ENCODE peak calls at places on chromosome 14, in four cellular contexts. R, A, C and H are unnamed samples.

GRCh38 chr14:25050494-25051170 is 685 bp upstream of the STXBP6 start:
- DNase-seq in C (no peak), A (peak), R (no peak), H (no peak)

GRCh38 chr14:78606111-78606510 is 435.9 kb downstream of the NRXN3 start:
- DNase-seq in R (no peak), C (no peak), A (no peak), H (no peak)

GRCh38 chr14:35351497-35351896 is 53.1 kb downstream of the NFKBIA start:
- DNase-seq in A (no peak), R (no peak), C (no peak), H (no peak)

GRCh38 chr14:90619911-90620310 is 196.3 kb downstream of the TTC7B start:
- DNase-seq in A (no peak), R (no peak), C (no peak), H (no peak)

GRCh38 chr14:94051115-94051514 is 25.0 kb downstream of the OTUB2 start:
- DNase-seq in R (no peak), C (no peak), A (peak), H (no peak)

GRCh38 chr14:68683326-68683725 is 109.5 kb downstream of the ZFP36L1 start:
- DNase-seq in C (no peak), R (no peak), A (no peak), H (no peak)

GRCh38 chr14:93926209-93926872 is 803 bp upstream of the FAM181A start:
- DNase-seq in C (no peak), R (peak), A (no peak), H (no peak)

GRCh38 chr14:69716483-69717187 is 50.3 kb upstream of the SRSF5 start:
- DNase-seq in A (no peak), C (no peak), R (no peak), H (no peak)

GRCh38 chr14:38944691-38945090 is 158.3 kb downstream of the SEC23A start:
- DNase-seq in C (no peak), A (no peak), R (no peak), H (no peak)

GRCh38 chr14:101573289-101573688 is 12.0 kb downstream of the DIO3 start:
- DNase-seq in R (no peak), A (no peak), C (no peak), H (no peak)

GRCh38 chr14:104337381-104337780 is 199.0 kb downstream of the KIF26A start:
- DNase-seq in C (no peak), R (no peak), A (no peak), H (no peak)

GRCh38 chr14:71415404-71415690 is 508.1 kb downstream of the PCNX1 start:
- DNase-seq in R (no peak), C (no peak), A (no peak), H (no peak)

GRCh38 chr14:55697358-55697985 is 117.5 kb downstream of the KTN1 start:
- DNase-seq in R (no peak), A (no peak), C (no peak), H (no peak)

GRCh38 chr14:77003960-77004710 is 24.4 kb downstream of the IRF2BPL start:
- DNase-seq in R (no peak), C (no peak), A (no peak), H (no peak)

GRCh38 chr14:55955175-55955574 is 163.0 kb upstream of the PELI2 start:
- DNase-seq in R (no peak), C (no peak), A (no peak), H (no peak)

GRCh38 chr14:69629225-69630127 is 18.1 kb downstream of the SUSD6 start:
- DNase-seq in C (no peak), R (no peak), A (peak), H (no peak)

GRCh38 chr14:68796418-68797101 is 3.7 kb upstream of the ZFP36L1 start:
- DNase-seq in C (no peak), R (no peak), A (no peak), H (peak)

GRCh38 chr14:21095430-21096205 is 2.8 kb downstream of the ZNF219 start:
- DNase-seq in A (no peak), R (no peak), C (no peak), H (no peak)

GRCh38 chr14:104305511-104306449 is 167.4 kb downstream of the KIF26A start:
- DNase-seq in C (no peak), R (no peak), A (no peak), H (no peak)

GRCh38 chr14:34029921-34030334 is 79.1 kb upstream of the EGLN3 start:
- DNase-seq in A (peak), R (no peak), C (no peak), H (no peak)

GRCh38 chr14:24037658-24038037 is 14.2 kb upstream of the CARMIL3 start:
- DNase-seq in C (no peak), A (no peak), R (no peak), H (no peak)

GRCh38 chr14:34219661-34220060 is 242.4 kb downstream of the SPTSSA start:
- DNase-seq in R (no peak), A (no peak), C (no peak), H (no peak)

GRCh38 chr14:68814376-68815287 is 21.8 kb upstream of the ZFP36L1 start:
- DNase-seq in R (peak), A (peak), C (peak), H (no peak)

GRCh38 chr14:24692382-24693352 is 58.7 kb upstream of the GZMB start:
- DNase-seq in A (no peak), R (no peak), C (no peak), H (no peak)

GRCh38 chr14:69620211-69620611 is 8.8 kb downstream of the SUSD6 start:
- DNase-seq in R (no peak), A (no peak), C (no peak), H (no peak)

GRCh38 chr14:99427632-99428315 is 52.9 kb downstream of the SETD3 start:
- DNase-seq in A (no peak), R (no peak), C (no peak), H (no peak)

GRCh38 chr14:105261781-105262180 is 13.4 kb downstream of the BTBD6 start:
- DNase-seq in C (no peak), R (no peak), A (no peak), H (no peak)

GRCh38 chr14:90368946-90369721 is 27.7 kb upstream of the CALM1 start:
- DNase-seq in A (no peak), R (peak), C (no peak), H (no peak)

GRCh38 chr14:23895480-23895879 is 58.1 kb upstream of the DHRS4 start:
- DNase-seq in C (no peak), R (peak), A (peak), H (no peak)

GRCh38 chr14:60064491-60065072 is 27.1 kb upstream of the PCNX4 start:
- DNase-seq in A (peak), C (peak), R (peak), H (no peak)

GRCh38 chr14:81398196-81398891 is 1.8 kb downstream of the STON2 start:
- DNase-seq in R (no peak), C (no peak), A (no peak), H (no peak)

GRCh38 chr14:81400852-81401251 is 728 bp upstream of the STON2 start:
- DNase-seq in R (no peak), C (no peak), A (peak), H (no peak)

GRCh38 chr14:81401420-81402122 is 1.4 kb upstream of the STON2 start:
- DNase-seq in R (no peak), C (no peak), A (peak), H (no peak)

GRCh38 chr14:81402123-81402495 is 2.0 kb upstream of the STON2 start:
- DNase-seq in C (no peak), A (peak), R (no peak), H (no peak)

DNA sequence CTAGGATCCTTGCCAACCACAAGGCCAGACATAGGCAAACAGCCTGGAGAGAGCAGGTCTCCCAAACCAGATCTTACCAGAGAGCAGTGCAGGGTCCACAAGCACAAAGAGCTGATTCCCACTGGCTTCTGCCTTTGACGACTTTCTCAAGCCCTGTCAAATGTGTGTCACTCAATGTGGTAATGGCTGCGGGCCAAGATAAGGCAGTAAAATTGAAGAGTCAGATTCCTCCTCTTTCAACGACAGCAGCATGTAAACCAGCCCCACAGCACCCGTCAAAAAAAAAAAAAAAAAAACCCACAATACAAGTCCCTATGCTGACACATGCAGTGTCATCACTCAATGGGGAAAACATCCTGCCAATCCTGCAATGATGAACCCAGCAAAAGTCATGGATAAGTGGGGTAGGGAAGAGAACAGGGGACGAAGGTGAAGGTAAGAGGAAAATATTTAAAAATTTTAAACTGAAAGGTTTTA is at the start of gene STON2:
- DNase-seq in C (no peak), R (no peak), A (peak), H (no peak)
- TF ChIP-seq SIN3A in C (no peak), R (no peak), A (no peak), H (no peak)

GRCh38 chr14:58584383-58584782 is 53.4 kb upstream of the DACT1 start:
- DNase-seq in C (no peak), R (no peak), A (no peak), H (no peak)

GRCh38 chr14:58587271-58587670 is 50.5 kb upstream of the DACT1 start:
- DNase-seq in C (no peak), R (no peak), A (no peak), H (no peak)
- TF ChIP-seq MAX in C (no peak), R (no peak), A (no peak), H (no peak)

DNA sequence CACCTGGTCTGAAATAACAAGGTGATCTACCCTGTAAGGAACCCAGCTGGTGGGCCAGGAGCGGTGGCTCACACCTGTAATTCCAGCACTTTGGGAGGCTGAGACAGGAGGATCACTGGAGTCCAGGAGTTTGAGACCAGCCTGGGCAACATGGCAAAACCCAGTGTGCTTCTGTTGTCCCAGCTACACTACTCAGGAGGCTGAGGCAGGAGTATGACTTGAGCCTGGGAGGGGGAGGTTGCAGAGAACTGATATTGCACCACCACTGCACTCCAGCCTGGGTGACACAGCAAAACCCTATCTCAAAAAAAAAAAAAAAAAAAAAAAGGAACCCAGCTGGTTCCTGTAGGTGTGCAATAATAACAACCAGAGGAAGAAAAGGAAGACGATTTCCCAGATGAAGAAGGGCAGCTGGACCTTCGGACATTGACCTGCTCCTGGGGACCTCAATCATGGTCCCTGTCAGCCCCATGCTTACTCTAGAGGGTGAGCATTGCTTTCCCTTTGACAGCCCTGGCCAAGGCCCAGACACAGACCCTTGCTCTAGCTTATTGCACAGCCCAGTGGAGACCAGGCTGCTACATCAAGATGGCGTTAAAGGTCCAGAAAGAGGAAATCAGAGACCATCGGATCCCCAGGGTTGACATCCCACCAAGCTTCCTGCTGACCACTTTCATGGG is 5.4 kb downstream of the FOS start:
- DNase-seq in R (peak), A (peak), C (no peak), H (no peak)
- TF ChIP-seq POLR2AphosphoS5 in R (no peak), A (no peak), C (no peak), H (peak)

GRCh38 chr14:74257078-74257987 is 18.1 kb downstream of the VSX2 start:
- DNase-seq in A (peak), C (no peak), R (no peak), H (no peak)
- TF ChIP-seq SIN3A in A (no peak), C (no peak), R (no peak), H (no peak)

GRCh38 chr14:96803958-96804357 is 6.8 kb downstream of the VRK1 start:
- DNase-seq in A (no peak), C (no peak), R (no peak), H (no peak)

GRCh38 chr14:96808619-96809405 is 11.6 kb downstream of the VRK1 start:
- DNase-seq in C (no peak), R (no peak), A (peak), H (no peak)

GRCh38 chr14:96804821-96805374 is 7.7 kb downstream of the VRK1 start:
- DNase-seq in C (no peak), R (no peak), A (no peak), H (no peak)

GRCh38 chr14:96806836-96807235 is 9.7 kb downstream of the VRK1 start:
- DNase-seq in R (peak), A (no peak), C (no peak), H (no peak)

GRCh38 chr14:96805906-96806305 is 8.7 kb downstream of the VRK1 start:
- DNase-seq in C (no peak), R (no peak), A (no peak), H (no peak)
- TF ChIP-seq MAX in C (no peak), R (no peak), A (no peak), H (no peak)

DNA sequence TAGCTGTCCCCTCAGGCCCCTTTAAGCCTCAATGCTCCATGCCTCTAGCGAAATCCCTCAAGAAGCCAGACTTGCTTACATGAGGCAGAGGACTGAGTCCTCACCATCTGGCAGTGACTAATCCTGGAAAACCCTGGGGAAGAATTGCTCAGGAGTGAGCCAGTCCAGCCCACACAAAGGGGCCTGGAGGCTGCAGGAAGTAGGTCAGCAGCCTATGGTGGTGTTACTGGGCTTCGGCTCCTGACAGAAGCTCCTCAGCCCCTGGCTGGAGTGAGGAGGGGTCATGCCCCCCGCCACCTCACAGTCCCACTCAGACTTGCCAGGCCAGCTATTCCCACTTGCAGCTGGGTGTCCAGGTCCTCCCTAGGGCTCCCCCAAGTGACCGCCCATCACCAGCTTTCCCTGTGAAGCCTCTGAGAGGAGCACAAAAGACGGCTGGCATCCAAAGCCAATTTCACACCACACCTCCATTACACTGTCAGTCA is 250.5 kb downstream of the DPF3 start:
- DNase-seq in A (no peak), C (no peak), R (no peak), H (no peak)
- TF ChIP-seq POLR2AphosphoS5 in A (no peak), C (no peak), R (no peak), H (no peak)

DNA sequence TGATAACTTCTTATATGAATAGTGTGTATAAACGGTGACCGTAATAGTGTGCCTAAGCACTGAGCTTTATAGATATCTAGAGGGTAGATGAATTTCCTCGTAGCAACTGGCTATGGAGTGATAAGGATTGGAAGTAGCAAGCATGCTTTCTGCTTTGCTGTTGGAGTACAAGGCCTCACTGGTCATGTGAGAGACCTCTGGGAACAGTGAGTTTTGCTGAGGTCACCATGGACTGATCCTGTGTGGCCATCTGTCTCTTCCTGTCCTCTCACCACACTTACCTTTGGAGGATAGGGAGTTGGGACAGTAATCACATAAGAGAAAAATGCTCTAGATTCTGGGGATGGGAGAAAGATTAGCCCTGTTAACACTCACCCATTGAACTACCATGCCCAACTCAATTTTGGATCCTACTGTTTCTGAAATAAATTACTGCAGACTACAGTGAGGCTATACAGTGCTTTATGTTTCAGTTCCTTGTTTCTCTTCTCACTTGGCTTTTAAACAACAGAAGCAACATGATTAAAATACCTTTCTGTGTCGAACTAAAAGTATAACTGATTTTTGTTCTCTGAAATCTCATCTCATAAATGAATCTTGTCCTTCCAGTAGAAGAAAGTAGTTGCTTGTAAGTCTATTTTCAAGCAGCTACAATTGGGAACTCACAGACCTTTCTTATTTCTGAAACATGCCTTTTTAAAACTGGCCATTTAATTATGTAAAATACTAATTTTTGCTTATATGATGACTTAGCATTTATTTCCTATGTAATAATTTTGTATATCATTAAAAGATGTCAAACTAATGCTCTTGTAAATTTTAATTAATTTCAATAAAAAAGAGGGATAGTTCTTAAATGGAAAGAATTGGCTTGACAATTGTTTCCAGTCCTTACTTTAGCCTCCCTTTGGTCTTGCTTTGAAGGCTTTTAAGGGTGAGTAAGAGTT is 8.3 kb downstream of the TMX1 start:
- DNase-seq in R (no peak), A (peak), C (peak), H (no peak)
- TF ChIP-seq SIN3A in R (no peak), A (no peak), C (no peak), H (no peak)